ENCODE peak calls at places on chromosome 2, in ten cellular contexts. U, S, L, V, Y, J, G, A, P and E are unnamed samples.
A peak's percentile ranks its signal among the peaks of the same experiment; 100 is the strongest.

GRCh38 chr2:144444418-144444817 is 75.5 kb downstream of the ZEB2 start:
- DNase-seq in P (no peak), Y (no peak), U (no peak), A (no peak), S (no peak), V (no peak), L (no peak), G (no peak), J (no peak), E (no peak)

GRCh38 chr2:3222636-3223035 is 155.0 kb downstream of the EIPR1 start:
- DNase-seq in V (peak; percentile 41), U (no peak), Y (no peak), J (no peak), S (no peak), A (no peak), L (no peak), G (no peak), P (peak; percentile 49), E (no peak)

GRCh38 chr2:172293952-172294351 is 133.4 kb upstream of the ITGA6 start:
- DNase-seq in U (no peak), V (no peak), J (no peak), A (peak; percentile 81), Y (peak; percentile 44), P (no peak), G (no peak), L (peak; percentile 20), S (no peak), E (peak; percentile 54)

GRCh38 chr2:190216829-190217228 is 102.8 kb downstream of the HIBCH start:
- DNase-seq in Y (peak; percentile 5), U (peak; percentile 2), V (no peak), G (peak; percentile 21), J (peak; percentile 30), S (no peak), P (no peak), L (no peak), A (peak; percentile 74), E (no peak)

GRCh38 chr2:9844581-9844980 is 1.3 kb downstream of the TAF1B start:
- DNase-seq in Y (peak; percentile 27), V (no peak), U (peak; percentile 56), S (peak; percentile 35), J (no peak), G (no peak), L (no peak), A (no peak), P (no peak), E (no peak)

GRCh38 chr2:96637385-96638143 is 548 bp downstream of the KANSL3 start:
- DNase-seq in U (peak; percentile 91), J (no peak), S (peak; percentile 94), Y (peak; percentile 91), A (peak; percentile 96), L (peak; percentile 69), V (peak; percentile 68), P (peak; percentile 75), G (peak; percentile 76), E (peak; percentile 51)

GRCh38 chr2:234710587-234710986 is 213.7 kb upstream of the ARL4C start:
- DNase-seq in A (no peak), U (no peak), Y (no peak), L (no peak), S (no peak), V (no peak), P (no peak), G (no peak), J (no peak), E (no peak)

GRCh38 chr2:219087848-219088247 is 27.1 kb upstream of the IHH start:
- DNase-seq in L (no peak), V (no peak), S (no peak), U (no peak), A (no peak), P (no peak), Y (no peak), J (no peak), G (no peak), E (no peak)